ENCODE peak calls at places on chromosome 4, in nine cellular contexts. I, K, N, L, W, J, C, A and M are unnamed samples. For H3K4me1 and H3K27me3, the result is how much of the 10 kb centered on the place peaks cover.

GRCh38 chr4:85127653-85128052 is 161.2 kb upstream of the WDFY3 start:
- DNase-seq in I (peak), K (no peak), N (no peak), L (no peak), W (peak), J (no peak), C (no peak), A (peak), M (no peak)

GRCh38 chr4:97279410-97279809 is 863.9 kb downstream of the STPG2 start:
- DNase-seq in I (no peak), K (no peak), N (no peak), L (no peak), W (no peak), J (no peak), C (no peak), A (no peak), M (no peak)

GRCh38 chr4:77599378-77599777 is 6.2 kb upstream of the CXCL13 start:
- DNase-seq in I (no peak), K (no peak), N (no peak), L (no peak), W (peak), J (no peak), C (no peak), A (no peak), M (no peak)

GRCh38 chr4:162837241-162837640 is 329.4 kb downstream of the NAF1 start:
- DNase-seq in I (no peak), K (no peak), N (no peak), L (no peak), W (no peak), J (no peak), C (no peak), A (no peak), M (no peak)

GRCh38 chr4:175720722-175721121 is 91.3 kb downstream of the GPM6A start:
- DNase-seq in I (no peak), K (no peak), N (no peak), L (no peak), W (no peak), J (no peak), C (no peak), A (no peak), M (no peak)

GRCh38 chr4:102614801-102615200 is 113.6 kb downstream of the NFKB1 start:
- DNase-seq in I (no peak), K (no peak), N (no peak), L (no peak), W (no peak), J (no peak), C (no peak), A (peak), M (no peak)

GRCh38 chr4:80646061-80646460 is 310.5 kb downstream of the CFAP299 start:
- DNase-seq in I (no peak), K (no peak), N (no peak), L (no peak), W (no peak), J (no peak), C (no peak), A (no peak), M (no peak)

GRCh38 chr4:144645102-144645469 is 870 bp upstream of the HHIP start:
- DNase-seq in I (no peak), K (no peak), N (no peak), L (peak), W (peak), J (no peak), C (no peak), A (no peak), M (no peak)

GRCh38 chr4:182698212-182698611 is 219.0 kb downstream of the DCTD start:
- DNase-seq in I (no peak), K (no peak), N (no peak), L (no peak), W (no peak), J (no peak), C (no peak), A (no peak), M (no peak)

GRCh38 chr4:137514401-137515116 is 17.7 kb downstream of the PCDH18 start:
- DNase-seq in I (no peak), K (no peak), N (no peak), L (no peak), W (no peak), J (no peak), C (no peak), A (no peak), M (no peak)

GRCh38 chr4:18559492-18559891 is 537.9 kb upstream of the LCORL start:
- DNase-seq in I (no peak), K (no peak), N (no peak), L (no peak), W (no peak), J (no peak), C (no peak), A (no peak), M (no peak)

GRCh38 chr4:145881991-145882390 is 56.6 kb downstream of the ZNF827 start:
- DNase-seq in I (no peak), K (no peak), N (peak), L (no peak), W (peak), J (no peak), C (peak), A (no peak), M (no peak)

GRCh38 chr4:30719363-30720020 is 677 bp upstream of the PCDH7 start:
- DNase-seq in I (peak), K (peak), N (peak), L (no peak), W (peak), J (no peak), C (peak), A (peak), M (peak)

GRCh38 chr4:71216316-71216959 is 122.4 kb upstream of the SLC4A4 start:
- DNase-seq in I (no peak), K (no peak), N (no peak), L (no peak), W (no peak), J (no peak), C (no peak), A (no peak), M (no peak)

GRCh38 chr4:85784348-85784747 is 309.4 kb downstream of the ARHGAP24 start:
- DNase-seq in I (no peak), K (no peak), N (no peak), L (no peak), W (no peak), J (no peak), C (no peak), A (no peak), M (no peak)

GRCh38 chr4:142901166-142901662 is 55.1 kb upstream of the INPP4B start:
- DNase-seq in I (no peak), K (no peak), N (no peak), L (no peak), W (no peak), J (no peak), C (no peak), A (no peak), M (no peak)

GRCh38 chr4:175435437-175435836 is 376.6 kb downstream of the GPM6A start:
- DNase-seq in I (no peak), K (no peak), N (no peak), L (no peak), W (no peak), J (no peak), C (no peak), A (no peak), M (no peak)

DNA sequence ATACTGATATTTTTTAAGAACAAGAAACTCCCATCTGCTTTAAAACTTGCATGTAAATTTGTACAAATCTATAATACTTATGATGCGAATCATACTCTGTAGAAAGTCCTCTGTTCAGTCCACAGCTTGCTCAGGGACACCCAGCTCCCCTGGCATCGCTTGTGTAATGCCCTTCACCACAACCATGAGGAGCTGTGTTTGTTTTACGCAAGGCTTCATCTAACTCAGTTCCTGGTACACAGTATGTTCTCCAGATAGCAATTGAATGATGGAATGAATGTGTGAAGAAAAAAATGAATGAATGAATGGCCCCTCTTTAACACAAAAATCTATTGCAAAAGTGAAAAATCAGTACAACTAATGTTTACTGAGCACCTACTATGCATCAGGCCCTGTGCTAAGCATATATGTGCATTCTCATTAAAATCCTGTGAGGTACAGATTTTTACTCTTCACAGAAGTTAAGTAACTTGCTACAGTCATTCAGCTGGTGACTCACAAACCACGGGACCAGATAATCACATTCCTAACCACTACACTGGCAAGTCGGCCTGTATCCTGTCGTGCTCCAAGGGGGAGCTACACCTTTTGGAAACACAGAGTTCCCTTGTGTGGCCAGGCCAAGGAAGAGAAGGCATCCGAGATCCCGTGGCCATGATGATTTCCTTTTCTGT is 58.7 kb upstream of the KDR start:
- DNase-seq in I (no peak), K (no peak), N (peak), L (peak), W (peak), J (no peak), C (no peak), A (no peak), M (no peak)
- H3K4me1 ChIP-seq in I (under half), K (under half), N (under half), L (under half), W (under half), J (under half), C (under half), A (under half), M (under half)

DNA sequence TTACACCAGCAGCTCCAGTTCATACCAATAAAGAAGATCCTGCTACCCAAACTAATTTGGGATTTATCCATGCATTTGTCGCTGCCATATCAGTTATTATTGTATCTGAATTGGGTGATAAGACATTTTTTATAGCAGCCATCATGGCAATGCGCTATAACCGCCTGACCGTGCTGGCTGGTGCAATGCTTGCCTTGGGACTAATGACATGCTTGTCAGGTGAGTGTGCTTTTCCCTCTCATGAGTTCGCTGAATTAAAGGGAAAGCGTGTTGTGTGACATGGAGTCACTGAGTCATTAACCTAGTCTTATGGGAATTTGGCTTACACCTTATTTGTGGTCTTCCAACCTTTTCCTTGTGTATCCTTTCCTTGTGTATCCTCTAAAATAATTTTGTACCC is 15.9 kb downstream of the TMEM165 start:
- DNase-seq in I (no peak), K (no peak), N (no peak), L (no peak), W (no peak), J (no peak), C (no peak), A (no peak), M (no peak)
- H3K27me3 ChIP-seq in I (under half), K (under half), N (under half), L (under half), W (under half), J (under half), C (under half), A (under half), M (under half)

DNA sequence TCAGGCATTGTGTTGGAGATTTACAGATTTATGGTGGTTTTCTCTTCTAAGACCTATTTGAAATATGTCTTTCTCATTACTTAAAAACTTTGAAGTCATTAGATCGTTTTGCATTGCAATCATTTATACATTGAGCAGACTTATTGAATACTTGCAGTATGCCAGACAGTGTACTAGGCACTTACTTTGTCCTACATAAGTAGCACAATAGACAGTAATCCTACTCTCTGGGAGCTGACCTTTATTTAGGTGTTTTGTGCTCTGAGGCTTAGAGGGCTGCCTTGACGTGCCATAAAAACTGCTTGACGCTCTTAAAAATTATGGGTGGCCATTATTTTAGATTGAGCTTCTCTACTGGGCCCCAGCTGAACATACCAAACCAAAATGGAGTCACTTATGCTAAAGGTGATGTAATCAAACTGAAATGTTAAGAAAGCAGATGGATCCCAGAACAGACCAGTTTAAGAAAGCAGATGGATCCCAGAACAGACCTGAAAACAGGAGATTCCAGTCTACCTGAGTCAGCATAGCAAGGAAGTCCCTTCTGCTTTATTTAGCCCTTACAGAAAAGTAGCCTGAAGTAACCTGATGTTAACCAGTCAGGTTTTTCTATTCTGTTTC is 42.4 kb downstream of the PTTG2 start:
- DNase-seq in I (no peak), K (no peak), N (peak), L (no peak), W (no peak), J (no peak), C (no peak), A (no peak), M (no peak)
- H3K4me1 ChIP-seq in I (under half), K (under half), N (under half), L (under half), W (under half), J (under half), C (under half), A (half or more), M (under half)

DNA sequence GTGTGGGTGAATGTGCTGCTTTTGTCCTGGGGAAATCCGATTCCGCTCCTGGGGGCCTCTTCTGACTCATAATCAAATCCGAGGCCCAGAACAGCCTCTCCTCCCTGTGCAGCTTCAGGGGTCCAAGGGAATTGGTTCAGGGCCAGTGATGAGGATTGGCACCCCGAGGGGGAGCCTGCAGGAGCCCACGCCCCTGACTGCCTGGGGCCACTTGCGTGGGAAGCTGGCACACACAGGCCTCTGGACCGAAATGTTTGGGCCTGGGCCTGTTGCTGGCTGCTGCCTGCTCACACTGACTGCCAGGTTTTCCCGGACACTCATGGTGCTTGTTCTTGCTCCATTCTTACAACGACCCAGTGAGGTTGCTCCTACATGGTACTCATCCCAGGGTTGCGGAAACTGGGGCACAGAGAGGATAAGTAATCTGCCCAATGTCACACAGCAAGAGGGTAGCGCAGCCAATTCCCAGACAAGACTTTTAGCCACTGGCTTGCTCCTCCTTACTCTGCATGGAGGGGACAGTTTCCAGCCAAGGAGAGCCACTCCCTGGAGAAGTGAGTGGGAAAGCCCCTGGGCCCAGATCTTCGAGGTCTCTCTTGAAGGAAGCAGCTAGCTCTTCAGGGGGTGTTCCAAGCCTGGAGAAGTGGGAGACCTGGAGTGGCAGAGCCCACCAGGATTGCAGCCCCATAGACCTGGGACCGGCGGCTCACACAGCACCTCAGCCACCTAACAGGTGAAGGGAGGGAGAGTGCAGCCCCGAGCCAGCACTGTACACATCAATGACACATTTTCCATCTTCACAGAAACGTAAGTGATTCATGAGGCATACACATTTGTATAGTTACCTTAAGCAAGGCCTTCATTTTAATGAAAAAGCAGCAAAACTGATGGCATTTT is 20.3 kb downstream of the CFAP99 start:
- DNase-seq in I (no peak), K (no peak), N (no peak), L (no peak), W (no peak), J (no peak), C (no peak), A (no peak), M (no peak)
- H3K27me3 ChIP-seq in I (under half), K (under half), N (under half), L (under half), W (under half), J (under half), C (under half), A (under half), M (under half)

DNA sequence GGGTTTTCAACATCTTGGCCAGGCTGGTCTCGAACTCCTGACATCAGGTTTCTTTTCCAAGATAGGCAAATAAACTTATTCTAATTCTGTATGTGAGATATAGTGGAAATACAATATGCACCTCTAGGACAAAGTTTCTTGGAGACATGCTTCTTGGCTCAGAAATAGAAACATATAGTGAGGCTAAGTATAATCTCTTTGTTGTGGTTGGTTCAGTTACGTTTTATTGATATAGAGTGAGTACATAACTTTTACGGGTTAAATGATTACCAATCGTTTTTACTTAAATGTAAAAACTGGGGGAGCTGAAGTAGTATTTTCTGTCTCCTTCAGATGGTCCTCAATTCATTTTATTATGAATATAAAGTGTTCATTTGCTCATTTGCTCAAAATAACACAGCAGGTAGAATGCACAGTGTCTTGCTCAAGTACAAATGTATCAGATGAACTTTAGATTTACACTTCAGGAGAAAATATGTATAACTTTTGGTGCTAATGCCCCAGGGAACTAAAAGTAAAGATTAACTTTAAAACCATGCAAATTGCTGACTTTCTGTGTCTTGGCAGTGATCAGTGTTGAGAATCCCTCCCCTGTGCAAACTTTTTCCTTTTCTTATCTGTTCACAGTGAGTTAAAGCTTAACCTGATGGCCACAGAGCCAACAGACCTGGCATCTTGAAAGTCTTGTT is 77.6 kb downstream of the AFF1 start:
- DNase-seq in I (no peak), K (no peak), N (no peak), L (no peak), W (peak), J (no peak), C (peak), A (no peak), M (no peak)
- H3K4me1 ChIP-seq in I (under half), K (under half), N (under half), L (under half), W (under half), J (half or more), C (under half), A (half or more), M (under half)

DNA sequence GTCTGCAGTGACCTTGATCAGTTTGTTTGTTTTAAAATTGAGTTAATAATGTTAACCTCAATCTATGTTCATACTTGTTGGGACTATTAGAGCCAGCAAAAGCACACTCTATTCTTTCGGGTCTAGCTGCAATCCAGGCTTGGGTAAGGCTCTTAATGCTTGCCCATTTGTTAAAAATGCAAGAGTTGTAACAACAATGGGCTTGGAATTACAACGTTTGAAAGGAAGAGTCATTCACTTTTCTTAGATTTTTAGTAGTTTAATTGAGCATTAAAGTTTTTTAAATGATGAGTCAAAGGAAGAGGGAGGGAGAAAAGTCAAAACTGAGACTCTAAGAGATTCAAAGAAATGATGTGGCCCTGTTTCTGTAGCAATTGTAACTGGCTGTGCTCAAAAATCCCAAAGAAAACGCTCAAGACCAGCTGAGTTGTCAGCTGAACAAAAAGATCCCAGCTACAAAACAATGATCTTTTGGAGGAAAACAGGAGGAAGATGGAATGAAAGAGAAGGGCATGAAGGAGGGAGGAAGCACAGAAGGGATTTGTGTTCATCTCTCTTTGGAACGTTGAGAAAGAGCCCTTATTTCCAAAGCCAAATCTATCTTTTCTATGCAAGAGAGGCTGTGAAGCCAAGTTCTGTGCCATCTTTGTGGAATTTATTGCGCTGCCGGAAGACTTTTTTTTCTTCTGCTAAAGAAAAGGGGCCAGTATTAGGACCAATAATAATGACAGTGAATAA is 5.5 kb downstream of the SCD5 start:
- DNase-seq in I (no peak), K (no peak), N (no peak), L (no peak), W (no peak), J (no peak), C (no peak), A (no peak), M (no peak)
- H3K27me3 ChIP-seq in I (under half), K (under half), N (under half), L (under half), W (under half), J (under half), C (under half), A (under half), M (under half)

GRCh38 chr4:109708435-109708834 is 5.2 kb upstream of the CASP6 start:
- DNase-seq in I (no peak), K (no peak), N (no peak), L (no peak), W (no peak), J (no peak), C (no peak), A (no peak), M (no peak)
- H3K4me1 ChIP-seq in I (under half), K (under half), N (under half), L (under half), W (under half), J (under half), C (under half), A (under half), M (under half)

GRCh38 chr4:108276690-108277089 is 108.0 kb upstream of the LEF1 start:
- DNase-seq in I (no peak), K (no peak), N (no peak), L (no peak), W (no peak), J (no peak), C (peak), A (no peak), M (no peak)

GRCh38 chr4:108280072-108280471 is 111.3 kb upstream of the LEF1 start:
- DNase-seq in I (no peak), K (no peak), N (no peak), L (no peak), W (no peak), J (no peak), C (no peak), A (no peak), M (no peak)
- H3K27me3 ChIP-seq in I (under half), K (under half), N (under half), L (under half), W (under half), J (under half), C (under half), A (under half), M (under half)

GRCh38 chr4:184649971-184650855 is 675 bp downstream of the PRIMPOL start:
- DNase-seq in I (peak), K (no peak), N (no peak), L (peak), W (peak), J (no peak), C (peak), A (no peak), M (no peak)
- H3K4me1 ChIP-seq in I (under half), K (under half), N (under half), L (under half), W (under half), J (under half), C (under half), A (half or more), M (under half)